ENCODE peak calls at places on chromosomes 3 and 15, in four cellular contexts. T is Kasumi-1; Y is GM13977; P is activated T-cell treated with anti-CD3 and anti-CD28 coated beads, Interleukin-2, amount 50 U/mL, for 24 hours. E is an unnamed sample.

GRCh38 chr15:85542895-85543331 is 162.5 kb downstream of the AKAP13 start:
- DNase-seq in T (no peak), Y (peak), P (no peak), E (no peak)

GRCh38 chr3:9715764-9716437 is 12.3 kb downstream of the CPNE9 start:
- DNase-seq in T (peak), Y (no peak), P (no peak), E (peak)

GRCh38 chr3:47980795-47981194 is 35.4 kb downstream of the MAP4 start:
- DNase-seq in T (no peak), Y (no peak), P (no peak), E (no peak)

GRCh38 chr3:31311571-31311970 is 221.2 kb upstream of the STT3B start:
- DNase-seq in T (no peak), Y (no peak), P (no peak), E (no peak)

GRCh38 chr3:97896547-97896946 is 74.7 kb downstream of the CRYBG3 start:
- DNase-seq in T (no peak), Y (no peak), P (no peak), E (no peak)

GRCh38 chr3:195154793-195155535 is 116.0 kb downstream of the XXYLT1 start:
- DNase-seq in T (peak), Y (peak), P (no peak), E (peak)

GRCh38 chr15:69457304-69458280 is 5.0 kb downstream of the RPLP1 start:
- DNase-seq in T (peak), Y (no peak), P (no peak), E (no peak)

GRCh38 chr3:38643592-38643991 is 5.9 kb downstream of the SCN5A start:
- DNase-seq in T (no peak), Y (no peak), P (peak), E (no peak)

GRCh38 chr3:188286087-188286513 is 132.1 kb downstream of the LPP start:
- DNase-seq in T (no peak), Y (no peak), P (no peak), E (no peak)

GRCh38 chr3:112308151-112308911 is 14.3 kb upstream of the SLC9C1 start:
- DNase-seq in T (no peak), Y (no peak), P (no peak), E (no peak)

GRCh38 chr3:119336823-119337222 is 42.6 kb downstream of the ARHGAP31 start:
- DNase-seq in T (no peak), Y (no peak), P (no peak), E (no peak)

GRCh38 chr3:125591116-125591755 is 4.1 kb downstream of the OSBPL11 start:
- DNase-seq in T (no peak), Y (no peak), P (no peak), E (no peak)

GRCh38 chr15:33963831-33964664 is 4.2 kb upstream of the CHRM5 start:
- DNase-seq in T (peak), Y (peak), P (no peak), E (no peak)

GRCh38 chr3:71456155-71456554 is 127.4 kb downstream of the FOXP1 start:
- DNase-seq in T (peak), Y (no peak), P (no peak), E (no peak)

GRCh38 chr3:145243875-145244274 is 917.1 kb downstream of the PLOD2 start:
- DNase-seq in T (no peak), Y (no peak), P (no peak), E (no peak)

GRCh38 chr3:133548090-133548489 is 25.4 kb upstream of the CDV3 start:
- DNase-seq in T (no peak), Y (no peak), P (no peak), E (no peak)

GRCh38 chr3:122916084-122916483 is 111.5 kb downstream of the SEMA5B start:
- DNase-seq in T (no peak), Y (peak), P (no peak), E (no peak)

GRCh38 chr3:178002113-178002512 is 534.1 kb upstream of the KCNMB2 start:
- DNase-seq in T (no peak), Y (no peak), P (no peak), E (no peak)

GRCh38 chr15:60591491-60592385 is 112.8 kb upstream of the ICE2 start:
- DNase-seq in T (no peak), Y (peak), P (no peak), E (peak)

GRCh38 chr3:149551500-149551899 is 77.0 kb downstream of the TM4SF4 start:
- DNase-seq in T (no peak), Y (no peak), P (no peak), E (no peak)

GRCh38 chr15:45121706-45122417 is 7.7 kb downstream of the DUOXA2 start:
- DNase-seq in T (no peak), Y (no peak), P (no peak), E (no peak)

GRCh38 chr15:40266828-40267304 is 16.0 kb downstream of the ANKRD63 start:
- DNase-seq in T (peak), Y (no peak), P (no peak), E (no peak)

GRCh38 chr3:67200618-67201017 is 202.5 kb downstream of the KBTBD8 start:
- DNase-seq in T (no peak), Y (no peak), P (no peak), E (no peak)

GRCh38 chr15:101053261-101053660 is 134.1 kb downstream of the LRRK1 start:
- DNase-seq in T (no peak), Y (no peak), P (no peak), E (no peak)

GRCh38 chr3:189108032-189108431 is 63.7 kb upstream of the TPRG1 start:
- DNase-seq in T (no peak), Y (no peak), P (no peak), E (no peak)

GRCh38 chr3:159923961-159924360 is 64.7 kb upstream of the IL12A start:
- DNase-seq in T (no peak), Y (no peak), P (no peak), E (no peak)

GRCh38 chr15:38190501-38190900 is 62.1 kb upstream of the SPRED1 start:
- DNase-seq in T (no peak), Y (no peak), P (no peak), E (no peak)

GRCh38 chr15:40439461-40440299 is 1.1 kb upstream of the BAHD1 start:
- DNase-seq in T (no peak), Y (peak), P (peak), E (peak)

GRCh38 chr15:52113246-52113645 is 671 bp upstream of the BCL2L10 start:
- DNase-seq in T (no peak), Y (no peak), P (no peak), E (no peak)

GRCh38 chr15:29921130-29921601 is 98.9 kb upstream of the TJP1 start:
- DNase-seq in T (no peak), Y (no peak), P (no peak), E (no peak)

GRCh38 chr15:60184579-60184978 is 180.5 kb downstream of the FOXB1 start:
- DNase-seq in T (no peak), Y (no peak), P (no peak), E (no peak)